ENCODE peak calls at places on chromosome 14, in ten cellular contexts. One of them, this sample, is unnamed.

GRCh38 chr14:53368714-53369191 is 215.6 kb upstream of the DDHD1 start:
- DNase-seq in NCI-H2171: no peak
- DNase-seq in mesendoderm: no peak
- DNase-seq in kidney: no peak
- DNase-seq in LHCN-M2: peak
- DNase-seq in frontal cortex: no peak
- DNase-seq in T-helper 2 cell treated with Interferon-gamma antibody and Interleukin-4, amounts not matched to agents 5 μg/mL and 100 μg/mL, for 36 hours: no peak
- DNase-seq in AG10803: peak
- DNase-seq in PC-9: no peak
- DNase-seq in ELF-1: no peak
- DNase-seq in this sample: peak

GRCh38 chr14:102407258-102407657 is 44.5 kb downstream of the TECPR2 start:
- DNase-seq in NCI-H2171: no peak
- DNase-seq in mesendoderm: no peak
- DNase-seq in kidney: no peak
- DNase-seq in LHCN-M2: no peak
- DNase-seq in frontal cortex: no peak
- DNase-seq in T-helper 2 cell treated with Interferon-gamma antibody and Interleukin-4, amounts not matched to agents 5 μg/mL and 100 μg/mL, for 36 hours: no peak
- DNase-seq in AG10803: no peak
- DNase-seq in PC-9: no peak
- DNase-seq in ELF-1: no peak
- DNase-seq in this sample: no peak

GRCh38 chr14:102592969-102593840 is 756 bp downstream of the RCOR1 start:
- DNase-seq in NCI-H2171: peak
- DNase-seq in mesendoderm: peak
- DNase-seq in kidney: peak
- DNase-seq in LHCN-M2: peak
- DNase-seq in frontal cortex: peak
- DNase-seq in T-helper 2 cell treated with Interferon-gamma antibody and Interleukin-4, amounts not matched to agents 5 μg/mL and 100 μg/mL, for 36 hours: peak
- DNase-seq in AG10803: no peak
- DNase-seq in PC-9: peak
- DNase-seq in ELF-1: peak
- DNase-seq in this sample: peak

GRCh38 chr14:24362241-24362960 is 5.6 kb upstream of the NFATC4 start:
- DNase-seq in NCI-H2171: no peak
- DNase-seq in mesendoderm: no peak
- DNase-seq in kidney: no peak
- DNase-seq in LHCN-M2: no peak
- DNase-seq in frontal cortex: no peak
- DNase-seq in T-helper 2 cell treated with Interferon-gamma antibody and Interleukin-4, amounts not matched to agents 5 μg/mL and 100 μg/mL, for 36 hours: no peak
- DNase-seq in AG10803: peak
- DNase-seq in PC-9: no peak
- DNase-seq in ELF-1: no peak
- DNase-seq in this sample: no peak

GRCh38 chr14:77086017-77086727 is 11.9 kb upstream of the CIPC start:
- DNase-seq in NCI-H2171: no peak
- DNase-seq in mesendoderm: peak
- DNase-seq in kidney: no peak
- DNase-seq in LHCN-M2: peak
- DNase-seq in frontal cortex: no peak
- DNase-seq in T-helper 2 cell treated with Interferon-gamma antibody and Interleukin-4, amounts not matched to agents 5 μg/mL and 100 μg/mL, for 36 hours: no peak
- DNase-seq in AG10803: peak
- DNase-seq in PC-9: peak
- DNase-seq in ELF-1: no peak
- DNase-seq in this sample: peak

GRCh38 chr14:86838363-86838762 is 1154.6 kb downstream of the GALC start:
- DNase-seq in NCI-H2171: no peak
- DNase-seq in mesendoderm: no peak
- DNase-seq in kidney: no peak
- DNase-seq in LHCN-M2: peak
- DNase-seq in frontal cortex: no peak
- DNase-seq in T-helper 2 cell treated with Interferon-gamma antibody and Interleukin-4, amounts not matched to agents 5 μg/mL and 100 μg/mL, for 36 hours: no peak
- DNase-seq in AG10803: no peak
- DNase-seq in PC-9: no peak
- DNase-seq in ELF-1: no peak
- DNase-seq in this sample: no peak

GRCh38 chr14:90139199-90139598 is 77.4 kb downstream of the KCNK13 start:
- DNase-seq in NCI-H2171: no peak
- DNase-seq in mesendoderm: no peak
- DNase-seq in kidney: no peak
- DNase-seq in LHCN-M2: no peak
- DNase-seq in frontal cortex: no peak
- DNase-seq in T-helper 2 cell treated with Interferon-gamma antibody and Interleukin-4, amounts not matched to agents 5 μg/mL and 100 μg/mL, for 36 hours: no peak
- DNase-seq in AG10803: no peak
- DNase-seq in PC-9: no peak
- DNase-seq in ELF-1: no peak
- DNase-seq in this sample: no peak

GRCh38 chr14:105477659-105478623 is 3.3 kb downstream of the CRIP2 start:
- DNase-seq in NCI-H2171: peak
- DNase-seq in mesendoderm: no peak
- DNase-seq in kidney: peak
- DNase-seq in LHCN-M2: no peak
- DNase-seq in frontal cortex: peak
- DNase-seq in T-helper 2 cell treated with Interferon-gamma antibody and Interleukin-4, amounts not matched to agents 5 μg/mL and 100 μg/mL, for 36 hours: no peak
- DNase-seq in AG10803: no peak
- DNase-seq in PC-9: no peak
- DNase-seq in ELF-1: no peak
- DNase-seq in this sample: no peak

GRCh38 chr14:74975059-74975810 is 19.8 kb upstream of the PGF start:
- DNase-seq in NCI-H2171: no peak
- DNase-seq in mesendoderm: no peak
- DNase-seq in kidney: peak
- DNase-seq in LHCN-M2: peak
- DNase-seq in frontal cortex: no peak
- DNase-seq in T-helper 2 cell treated with Interferon-gamma antibody and Interleukin-4, amounts not matched to agents 5 μg/mL and 100 μg/mL, for 36 hours: no peak
- DNase-seq in AG10803: no peak
- DNase-seq in PC-9: no peak
- DNase-seq in ELF-1: no peak
- DNase-seq in this sample: no peak

GRCh38 chr14:105290598-105291356 is 10.0 kb downstream of the BRF1 start:
- DNase-seq in NCI-H2171: no peak
- DNase-seq in mesendoderm: no peak
- DNase-seq in kidney: no peak
- DNase-seq in LHCN-M2: no peak
- DNase-seq in frontal cortex: peak
- DNase-seq in T-helper 2 cell treated with Interferon-gamma antibody and Interleukin-4, amounts not matched to agents 5 μg/mL and 100 μg/mL, for 36 hours: no peak
- DNase-seq in AG10803: no peak
- DNase-seq in PC-9: no peak
- DNase-seq in ELF-1: no peak
- DNase-seq in this sample: peak

GRCh38 chr14:97380539-97380941 is 583.4 kb downstream of the VRK1 start:
- DNase-seq in NCI-H2171: no peak
- DNase-seq in mesendoderm: peak
- DNase-seq in kidney: no peak
- DNase-seq in LHCN-M2: no peak
- DNase-seq in frontal cortex: no peak
- DNase-seq in T-helper 2 cell treated with Interferon-gamma antibody and Interleukin-4, amounts not matched to agents 5 μg/mL and 100 μg/mL, for 36 hours: peak
- DNase-seq in AG10803: no peak
- DNase-seq in PC-9: no peak
- DNase-seq in ELF-1: peak
- DNase-seq in this sample: no peak